ENCODE peak calls at places on chromosomes 2 and 18, in eight cellular contexts. One of them, this sample, is unnamed. For H3K9me3, the result is how much of the 10 kb centered on the place peaks cover.

GRCh38 chr2:70043252-70043875 is 43.9 kb upstream of the PCBP1 start:
- DNase-seq in neural progenitor cell: no peak
- DNase-seq in endodermal cell: no peak
- DNase-seq in right lobe of liver: peak
- DNase-seq in heart right ventricle: no peak
- DNase-seq in adipocyte: no peak
- DNase-seq in stomach: peak
- DNase-seq in H9: no peak
- DNase-seq in this sample: no peak

GRCh38 chr18:35998967-35999366 is 26.5 kb downstream of the RMP24 start:
- DNase-seq in neural progenitor cell: no peak
- DNase-seq in endodermal cell: no peak
- DNase-seq in right lobe of liver: no peak
- DNase-seq in heart right ventricle: no peak
- DNase-seq in adipocyte: peak
- DNase-seq in stomach: no peak
- DNase-seq in H9: no peak
- DNase-seq in this sample: no peak

GRCh38 chr18:57797209-57797651 is 5.9 kb downstream of the ATP8B1 start:
- DNase-seq in neural progenitor cell: peak
- DNase-seq in endodermal cell: no peak
- DNase-seq in right lobe of liver: peak
- DNase-seq in heart right ventricle: no peak
- DNase-seq in adipocyte: no peak
- DNase-seq in stomach: peak
- DNase-seq in H9: no peak
- DNase-seq in this sample: no peak

GRCh38 chr2:11899264-11899818 is 152.9 kb downstream of the LPIN1 start:
- DNase-seq in neural progenitor cell: no peak
- DNase-seq in endodermal cell: no peak
- DNase-seq in right lobe of liver: no peak
- DNase-seq in heart right ventricle: no peak
- DNase-seq in adipocyte: peak
- DNase-seq in stomach: no peak
- DNase-seq in H9: no peak
- DNase-seq in this sample: no peak

GRCh38 chr2:184004289-184004944 is 593.9 kb upstream of the ZNF804A start:
- DNase-seq in neural progenitor cell: no peak
- DNase-seq in endodermal cell: no peak
- DNase-seq in right lobe of liver: no peak
- DNase-seq in heart right ventricle: no peak
- DNase-seq in adipocyte: peak
- DNase-seq in stomach: no peak
- DNase-seq in H9: no peak
- DNase-seq in this sample: no peak

GRCh38 chr2:43576983-43577892 is 18.6 kb downstream of the THADA start:
- DNase-seq in neural progenitor cell: peak
- DNase-seq in endodermal cell: no peak
- DNase-seq in right lobe of liver: no peak
- DNase-seq in heart right ventricle: no peak
- DNase-seq in adipocyte: peak
- DNase-seq in stomach: no peak
- DNase-seq in H9: no peak
- DNase-seq in this sample: no peak

GRCh38 chr2:27496357-27497287 is at the start of gene GCKR:
- DNase-seq in neural progenitor cell: no peak
- DNase-seq in endodermal cell: no peak
- DNase-seq in right lobe of liver: peak
- DNase-seq in heart right ventricle: no peak
- DNase-seq in adipocyte: peak
- DNase-seq in stomach: peak
- DNase-seq in H9: no peak
- DNase-seq in this sample: no peak

GRCh38 chr2:97656905-97657587 is 6.8 kb downstream of the ACTR1B start:
- DNase-seq in neural progenitor cell: no peak
- DNase-seq in endodermal cell: no peak
- DNase-seq in right lobe of liver: no peak
- DNase-seq in heart right ventricle: no peak
- DNase-seq in adipocyte: no peak
- DNase-seq in stomach: no peak
- DNase-seq in H9: no peak
- DNase-seq in this sample: no peak

GRCh38 chr2:27814772-27815171 is 43.3 kb downstream of the MRPL33 start:
- DNase-seq in neural progenitor cell: no peak
- DNase-seq in endodermal cell: no peak
- DNase-seq in right lobe of liver: no peak
- DNase-seq in heart right ventricle: no peak
- DNase-seq in adipocyte: no peak
- DNase-seq in stomach: no peak
- DNase-seq in H9: no peak
- DNase-seq in this sample: no peak

GRCh38 chr2:135694711-135695110 is 46.9 kb upstream of the UBXN4 start:
- DNase-seq in neural progenitor cell: no peak
- DNase-seq in endodermal cell: no peak
- DNase-seq in right lobe of liver: no peak
- DNase-seq in heart right ventricle: no peak
- DNase-seq in adipocyte: no peak
- DNase-seq in stomach: no peak
- DNase-seq in H9: no peak
- DNase-seq in this sample: no peak

GRCh38 chr2:173076557-173077345 is 1.1 kb downstream of the MAP3K20 start:
- DNase-seq in neural progenitor cell: peak
- DNase-seq in endodermal cell: peak
- DNase-seq in right lobe of liver: peak
- DNase-seq in heart right ventricle: peak
- DNase-seq in adipocyte: peak
- DNase-seq in stomach: peak
- DNase-seq in H9: no peak
- DNase-seq in this sample: no peak

GRCh38 chr2:130339885-130340745 is 2.6 kb upstream of the IMP4 start:
- DNase-seq in neural progenitor cell: no peak
- DNase-seq in endodermal cell: no peak
- DNase-seq in right lobe of liver: no peak
- DNase-seq in heart right ventricle: no peak
- DNase-seq in adipocyte: no peak
- DNase-seq in stomach: no peak
- DNase-seq in H9: no peak
- DNase-seq in this sample: no peak

GRCh38 chr2:27977623-27978312 is 87.2 kb downstream of the BABAM2 start:
- DNase-seq in neural progenitor cell: no peak
- DNase-seq in endodermal cell: no peak
- DNase-seq in right lobe of liver: no peak
- DNase-seq in heart right ventricle: no peak
- DNase-seq in adipocyte: peak
- DNase-seq in stomach: no peak
- DNase-seq in H9: no peak
- DNase-seq in this sample: no peak

GRCh38 chr2:164620873-164621760 is at the start of gene GRB14:
- DNase-seq in neural progenitor cell: peak
- DNase-seq in endodermal cell: peak
- DNase-seq in right lobe of liver: peak
- DNase-seq in heart right ventricle: peak
- DNase-seq in adipocyte: peak
- DNase-seq in stomach: peak
- DNase-seq in H9: peak
- DNase-seq in this sample: no peak

GRCh38 chr2:120318626-120319025 is 27.3 kb upstream of the INHBB start:
- DNase-seq in neural progenitor cell: no peak
- DNase-seq in endodermal cell: no peak
- DNase-seq in right lobe of liver: no peak
- DNase-seq in heart right ventricle: peak
- DNase-seq in adipocyte: peak
- DNase-seq in stomach: no peak
- DNase-seq in H9: no peak
- DNase-seq in this sample: no peak

GRCh38 chr2:14330884-14331283 is 301.6 kb upstream of the LRATD1 start:
- DNase-seq in neural progenitor cell: no peak
- DNase-seq in endodermal cell: no peak
- DNase-seq in right lobe of liver: no peak
- DNase-seq in heart right ventricle: no peak
- DNase-seq in adipocyte: no peak
- DNase-seq in stomach: no peak
- DNase-seq in H9: no peak
- DNase-seq in this sample: no peak

GRCh38 chr2:28408764-28409599 is 16.3 kb downstream of the FOSL2 start:
- DNase-seq in neural progenitor cell: no peak
- DNase-seq in endodermal cell: no peak
- DNase-seq in right lobe of liver: no peak
- DNase-seq in heart right ventricle: no peak
- DNase-seq in adipocyte: no peak
- DNase-seq in stomach: no peak
- DNase-seq in H9: no peak
- DNase-seq in this sample: peak

GRCh38 chr18:68722807-68723206 is 7.9 kb upstream of the TMX3 start:
- DNase-seq in neural progenitor cell: no peak
- DNase-seq in endodermal cell: no peak
- DNase-seq in right lobe of liver: no peak
- DNase-seq in heart right ventricle: no peak
- DNase-seq in adipocyte: no peak
- DNase-seq in stomach: no peak
- DNase-seq in H9: no peak
- DNase-seq in this sample: no peak

GRCh38 chr2:142989276-142990204 is 112.1 kb downstream of the KYNU start:
- DNase-seq in neural progenitor cell: peak
- DNase-seq in endodermal cell: no peak
- DNase-seq in right lobe of liver: no peak
- DNase-seq in heart right ventricle: no peak
- DNase-seq in adipocyte: peak
- DNase-seq in stomach: no peak
- DNase-seq in H9: no peak
- DNase-seq in this sample: no peak

GRCh38 chr18:35178260-35178659 is 62.6 kb upstream of the ZNF397 start:
- DNase-seq in neural progenitor cell: no peak
- DNase-seq in endodermal cell: no peak
- DNase-seq in right lobe of liver: no peak
- DNase-seq in heart right ventricle: no peak
- DNase-seq in adipocyte: peak
- DNase-seq in stomach: no peak
- DNase-seq in H9: no peak
- DNase-seq in this sample: no peak

DNA sequence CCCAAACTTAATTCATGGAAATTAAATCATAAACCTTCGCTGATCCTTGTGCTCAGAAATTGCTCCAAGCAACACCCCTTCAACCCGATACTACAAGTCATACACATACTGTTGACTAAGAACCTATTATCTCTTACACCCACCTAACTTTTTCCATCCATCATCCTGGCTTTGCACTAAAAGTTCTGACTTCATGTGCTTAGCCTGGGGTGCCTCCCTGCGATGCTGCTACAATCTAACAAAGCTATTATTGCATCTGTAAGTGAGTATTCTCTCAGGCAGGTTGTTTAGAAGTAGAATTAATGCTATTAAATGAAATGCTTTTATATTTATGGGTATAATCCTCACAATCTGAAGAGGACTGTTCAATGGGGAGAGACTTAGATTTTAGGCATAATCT is 619.8 kb downstream of the CCDC85A start:
- DNase-seq in neural progenitor cell: no peak
- DNase-seq in endodermal cell: no peak
- DNase-seq in right lobe of liver: no peak
- DNase-seq in heart right ventricle: no peak
- DNase-seq in adipocyte: no peak
- DNase-seq in stomach: no peak
- DNase-seq in H9: no peak
- DNase-seq in this sample: no peak
- H3K9me3 ChIP-seq in neural progenitor cell: under half
- H3K9me3 ChIP-seq in endodermal cell: under half
- H3K9me3 ChIP-seq in right lobe of liver: under half
- H3K9me3 ChIP-seq in heart right ventricle: under half
- H3K9me3 ChIP-seq in adipocyte: under half
- H3K9me3 ChIP-seq in stomach: under half
- H3K9me3 ChIP-seq in H9: under half
- H3K9me3 ChIP-seq in this sample: under half

GRCh38 chr2:123961576-123961975 is 63.5 kb upstream of the CNTNAP5 start:
- DNase-seq in neural progenitor cell: no peak
- DNase-seq in endodermal cell: no peak
- DNase-seq in right lobe of liver: no peak
- DNase-seq in heart right ventricle: no peak
- DNase-seq in adipocyte: no peak
- DNase-seq in stomach: no peak
- DNase-seq in H9: no peak
- DNase-seq in this sample: no peak
- H3K9me3 ChIP-seq in neural progenitor cell: under half
- H3K9me3 ChIP-seq in endodermal cell: under half
- H3K9me3 ChIP-seq in right lobe of liver: under half
- H3K9me3 ChIP-seq in heart right ventricle: under half
- H3K9me3 ChIP-seq in adipocyte: under half
- H3K9me3 ChIP-seq in stomach: under half
- H3K9me3 ChIP-seq in H9: under half
- H3K9me3 ChIP-seq in this sample: under half

DNA sequence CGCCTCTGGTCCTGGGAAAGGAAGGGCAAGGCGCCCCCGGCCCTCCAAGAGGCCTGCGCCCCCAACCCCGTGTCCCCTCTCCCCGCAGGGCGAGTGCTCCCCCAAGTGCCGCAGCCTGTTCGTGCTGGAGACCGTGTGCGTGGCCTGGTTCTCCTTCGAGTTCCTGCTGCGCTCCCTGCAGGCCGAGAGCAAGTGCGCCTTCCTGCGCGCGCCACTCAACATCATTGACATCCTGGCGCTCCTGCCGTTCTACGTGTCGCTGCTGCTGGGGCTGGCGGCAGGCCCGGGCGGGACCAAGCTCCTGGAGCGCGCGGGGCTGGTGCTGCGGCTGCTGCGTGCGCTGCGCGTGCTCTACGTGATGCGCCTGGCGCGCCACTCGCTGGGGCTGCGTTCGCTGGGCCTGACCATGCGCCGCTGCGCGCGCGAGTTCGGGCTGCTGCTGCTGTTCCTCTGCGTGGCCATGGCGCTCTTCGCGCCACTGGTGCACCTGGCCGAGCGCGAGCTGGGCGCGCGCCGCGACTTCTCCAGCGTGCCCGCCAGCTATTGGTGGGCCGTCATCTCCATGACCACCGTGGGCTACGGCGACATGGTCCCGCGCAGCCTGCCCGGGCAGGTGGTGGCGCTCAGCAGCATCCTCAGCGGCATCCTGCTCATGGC is 52.4 kb downstream of the SLC66A2 start:
- DNase-seq in neural progenitor cell: no peak
- DNase-seq in endodermal cell: no peak
- DNase-seq in right lobe of liver: peak
- DNase-seq in heart right ventricle: no peak
- DNase-seq in adipocyte: no peak
- DNase-seq in stomach: no peak
- DNase-seq in H9: peak
- DNase-seq in this sample: no peak
- H3K9me3 ChIP-seq in neural progenitor cell: under half
- H3K9me3 ChIP-seq in endodermal cell: under half
- H3K9me3 ChIP-seq in right lobe of liver: under half
- H3K9me3 ChIP-seq in heart right ventricle: under half
- H3K9me3 ChIP-seq in adipocyte: under half
- H3K9me3 ChIP-seq in stomach: half or more
- H3K9me3 ChIP-seq in H9: under half
- H3K9me3 ChIP-seq in this sample: under half

DNA sequence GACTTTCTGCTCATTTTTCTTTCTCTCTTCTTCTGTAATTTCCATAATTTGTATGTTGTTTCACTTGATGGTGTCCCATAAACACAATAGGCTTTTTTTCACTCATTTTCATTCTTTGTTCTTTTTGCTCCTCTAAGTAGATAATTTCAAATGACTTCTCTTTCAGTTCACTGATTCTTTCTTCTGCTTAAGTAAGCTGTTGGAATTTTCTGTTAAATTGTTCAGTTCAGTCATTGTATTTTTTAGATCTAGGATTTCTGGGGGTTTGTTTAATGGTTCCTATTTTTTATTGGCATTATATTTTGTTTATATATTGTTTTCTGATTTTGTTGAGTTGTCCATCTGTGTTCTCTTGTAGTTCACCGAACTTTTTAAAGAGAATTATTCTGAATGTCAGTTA is 19.5 kb downstream of the SP140L start:
- DNase-seq in neural progenitor cell: no peak
- DNase-seq in endodermal cell: no peak
- DNase-seq in right lobe of liver: no peak
- DNase-seq in heart right ventricle: no peak
- DNase-seq in adipocyte: no peak
- DNase-seq in stomach: no peak
- DNase-seq in H9: no peak
- DNase-seq in this sample: no peak
- H3K9me3 ChIP-seq in neural progenitor cell: under half
- H3K9me3 ChIP-seq in endodermal cell: under half
- H3K9me3 ChIP-seq in right lobe of liver: under half
- H3K9me3 ChIP-seq in heart right ventricle: under half
- H3K9me3 ChIP-seq in adipocyte: under half
- H3K9me3 ChIP-seq in stomach: under half
- H3K9me3 ChIP-seq in H9: under half
- H3K9me3 ChIP-seq in this sample: under half

This sample was measured in T-helper 17 cell.